ENCODE peak calls at places on chromosomes 12 and 14, in four cellular contexts. O is ecto neural progenitor cell, W is Daoy, S is T-helper 2 cell. K is an unnamed sample.

GRCh38 chr12:118058881-118059644 is 1.9 kb downstream of the WSB2 start:
- DNase-seq in W (peak; percentile 11), S (no peak), O (no peak), K (no peak)

GRCh38 chr12:128449146-128449894 is 182.3 kb downstream of the TMEM132C start:
- DNase-seq in W (peak; percentile 58), S (no peak), O (no peak), K (no peak)

GRCh38 chr12:12159988-12160387 is 89.2 kb downstream of the BCL2L14 start:
- DNase-seq in O (no peak), S (no peak), W (no peak), K (no peak)

GRCh38 chr14:49621114-49621881 is 699 bp downstream of the MGAT2 start:
- DNase-seq in W (peak; percentile 83), O (peak; percentile 77), S (no peak), K (peak; percentile 84)

GRCh38 chr12:851913-852312 is 97.6 kb downstream of the RAD52 start:
- DNase-seq in O (no peak), W (peak; percentile 21), S (no peak), K (no peak)

GRCh38 chr14:21268612-21269251 is 510 bp downstream of the HNRNPC start:
- DNase-seq in O (no peak), S (no peak), W (peak; percentile 59), K (peak; percentile 67)

GRCh38 chr14:99757331-99758070 is 35.7 kb upstream of the EML1 start:
- DNase-seq in W (peak; percentile 94), O (no peak), S (no peak), K (no peak)

GRCh38 chr14:102711207-102711606 is 66.0 kb upstream of the TRAF3 start:
- DNase-seq in W (no peak), O (no peak), S (no peak), K (no peak)

GRCh38 chr12:52073531-52073950 is 3.8 kb downstream of the ATG101 start:
- DNase-seq in W (no peak), S (no peak), O (no peak), K (no peak)

GRCh38 chr14:33837943-33838683 is 112.8 kb downstream of the EGLN3 start:
- DNase-seq in W (no peak), O (no peak), S (no peak), K (no peak)

GRCh38 chr12:94171595-94171930 is 23.2 kb downstream of the PLXNC1 start:
- DNase-seq in W (peak; percentile 75), S (no peak), O (no peak), K (no peak)

GRCh38 chr14:99595034-99595433 is 9.0 kb downstream of the CCDC85C start:
- DNase-seq in S (no peak), O (no peak), W (peak; percentile 62), K (no peak)

GRCh38 chr12:96720363-96720705 is 186.7 kb upstream of the NEDD1 start:
- DNase-seq in W (peak; percentile 63), S (no peak), O (no peak), K (no peak)

GRCh38 chr12:91781114-91781513 is 364.5 kb downstream of the BTG1 start:
- DNase-seq in O (no peak), W (no peak), S (no peak), K (no peak)

GRCh38 chr12:104460041-104460757 is 3.5 kb downstream of the CHST11 start:
- DNase-seq in O (no peak), W (no peak), S (no peak), K (no peak)

GRCh38 chr14:105469456-105470162 is 5.0 kb upstream of the CRIP2 start:
- DNase-seq in S (no peak), O (no peak), W (no peak), K (no peak)

GRCh38 chr14:65686761-65687160 is 274.2 kb downstream of the FUT8 start:
- DNase-seq in O (no peak), S (no peak), W (no peak), K (no peak)

GRCh38 chr12:5307065-5307464 is 124.8 kb upstream of the NTF3 start:
- DNase-seq in S (no peak), W (no peak), O (no peak), K (no peak)

GRCh38 chr12:108560752-108561719 is at the start of gene SART3:
- DNase-seq in O (peak; percentile 91), S (peak; percentile 74), W (peak; percentile 88), K (peak; percentile 87)

GRCh38 chr14:99809376-99809775 is 16.2 kb downstream of the EML1 start:
- DNase-seq in W (no peak), S (no peak), O (no peak), K (no peak)

GRCh38 chr12:102534899-102535298 is 54.5 kb upstream of the IGF1 start:
- DNase-seq in O (no peak), W (no peak), S (no peak), K (no peak)

GRCh38 chr14:92704821-92705220 is 43.6 kb downstream of the LGMN start:
- DNase-seq in O (no peak), W (no peak), S (no peak), K (no peak)

GRCh38 chr12:51224625-51225024 is 6.8 kb upstream of the POU6F1 start:
- DNase-seq in S (no peak), W (no peak), O (no peak), K (no peak)

GRCh38 chr12:102029148-102029547 is 32.6 kb downstream of the WASHC3 start:
- DNase-seq in S (no peak), O (no peak), W (no peak), K (no peak)

GRCh38 chr12:57479376-57480115 is at the start of gene ARHGAP9:
- DNase-seq in S (peak; percentile 46), O (no peak), W (no peak), K (no peak)

GRCh38 chr12:89783321-89784060 is 74.9 kb upstream of the ATP2B1 start:
- DNase-seq in O (no peak), S (no peak), W (peak; percentile 23), K (no peak)

GRCh38 chr14:93285048-93285447 is 47.8 kb downstream of the BTBD7 start:
- DNase-seq in O (no peak), W (no peak), S (no peak), K (no peak)

GRCh38 chr12:107730942-107731341 is 30.0 kb downstream of the PRDM4 start:
- DNase-seq in O (no peak), S (no peak), W (no peak), K (no peak)

GRCh38 chr14:30553311-30553989 is 5.5 kb upstream of the G2E3 start:
- DNase-seq in S (no peak), O (no peak), W (peak; percentile 57), K (no peak)

K was measured in HAP-1.